ENCODE peak calls at places on chromosomes 3 and 15, in five cellular contexts. C is IMR-90, I is H9, O is mesenchymal stem cell, N is neuronal stem cell. T is an unnamed sample.

GRCh38 chr15:40354408-40355171 is 3.4 kb upstream of the DISP2 start:
- DNase-seq in C (peak), I (peak), O (peak), N (no peak), T (no peak)

GRCh38 chr15:92661069-92661468 is 5.5 kb upstream of the FAM174B start:
- DNase-seq in C (no peak), I (no peak), O (no peak), N (no peak), T (no peak)

GRCh38 chr3:99929409-99930139 is 111.9 kb downstream of the CMSS1 start:
- DNase-seq in C (peak), I (no peak), O (no peak), N (no peak), T (no peak)

GRCh38 chr15:79826800-79827199 is 70.0 kb downstream of the MTHFS start:
- DNase-seq in C (no peak), I (no peak), O (no peak), N (no peak), T (no peak)

GRCh38 chr3:56775931-56776461 is 25.8 kb downstream of the ARHGEF3 start:
- DNase-seq in C (peak), I (no peak), O (peak), N (no peak), T (no peak)

GRCh38 chr3:188031106-188031505 is 122.9 kb upstream of the LPP start:
- DNase-seq in C (no peak), I (no peak), O (no peak), N (no peak), T (no peak)

GRCh38 chr15:43828061-43828657 is 1.4 kb downstream of the WDR76 start:
- DNase-seq in C (peak), I (no peak), O (peak), N (no peak), T (no peak)

GRCh38 chr3:146227486-146227885 is 23.4 kb downstream of the PLSCR4 start:
- DNase-seq in C (no peak), I (no peak), O (peak), N (no peak), T (no peak)

GRCh38 chr3:12508316-12508715 is 24.0 kb downstream of the TSEN2 start:
- DNase-seq in C (peak), I (no peak), O (peak), N (no peak), T (peak)

GRCh38 chr3:50158747-50159146 is 3.6 kb downstream of the SEMA3F start:
- DNase-seq in C (no peak), I (no peak), O (no peak), N (no peak), T (no peak)

GRCh38 chr3:137259709-137260108 is 301.9 kb downstream of the IL20RB start:
- DNase-seq in C (no peak), I (peak), O (no peak), N (no peak), T (peak)

GRCh38 chr3:46996689-46997452 is 17.4 kb downstream of the NBEAL2 start:
- DNase-seq in C (no peak), I (no peak), O (no peak), N (no peak), T (no peak)

GRCh38 chr15:52559022-52559421 is 9.8 kb downstream of the ARPP19 start:
- DNase-seq in C (no peak), I (no peak), O (no peak), N (no peak), T (no peak)
- H2AFZ ChIP-seq in C (no peak), I (no peak), O (no peak), N (no peak), T (no peak)

GRCh38 chr15:38562278-38562677 is 2.3 kb downstream of the RASGRP1 start:
- DNase-seq in C (no peak), I (peak), O (no peak), N (no peak), T (no peak)

GRCh38 chr15:38565287-38565670 is 665 bp upstream of the RASGRP1 start:
- DNase-seq in C (no peak), I (no peak), O (no peak), N (no peak), T (no peak)

GRCh38 chr15:38563723-38564519 is 693 bp downstream of the RASGRP1 start:
- DNase-seq in C (peak), I (peak), O (peak), N (peak), T (peak)

GRCh38 chr15:38560456-38560926 is 4.1 kb downstream of the RASGRP1 start:
- DNase-seq in C (no peak), I (no peak), O (no peak), N (no peak), T (no peak)

DNA sequence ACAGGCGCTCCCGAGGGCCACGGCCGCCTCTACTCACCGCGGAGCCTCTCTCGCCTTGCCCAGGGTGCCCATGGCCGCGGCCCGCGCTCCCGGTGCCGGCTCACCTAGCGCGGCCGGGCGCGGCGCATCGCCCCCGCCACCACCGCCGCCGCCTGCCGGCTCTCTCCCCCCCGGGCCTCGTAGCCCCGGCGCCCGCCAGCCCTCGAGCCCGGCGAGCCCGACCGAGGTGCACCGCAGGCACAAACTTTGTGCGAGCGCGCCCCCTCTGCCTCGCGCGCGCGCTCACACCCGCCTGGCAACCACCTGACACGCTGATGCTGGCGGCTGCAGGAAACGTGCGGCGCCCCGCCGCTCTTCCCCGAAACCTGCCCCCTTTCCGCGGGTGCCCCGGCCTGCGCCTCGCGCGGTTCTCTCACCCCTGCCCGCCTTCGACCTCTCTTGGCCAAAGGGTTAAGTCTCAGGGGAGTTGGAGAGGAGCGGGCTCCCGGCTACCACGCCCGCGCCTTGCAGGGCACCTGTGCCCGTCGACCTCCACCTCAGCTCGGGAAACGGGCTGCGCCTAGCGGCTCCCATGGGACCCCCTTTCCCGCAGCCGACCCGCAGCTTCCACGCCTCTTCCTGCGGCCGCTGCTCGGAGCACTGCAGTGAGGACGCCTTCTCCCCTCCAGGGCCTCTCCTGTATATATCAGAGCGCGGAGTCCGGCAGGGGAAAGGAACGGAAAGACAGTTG is at the start of gene RASGRP1:
- DNase-seq in C (peak), I (peak), O (peak), N (peak), T (peak)
- H2BK120ac ChIP-seq in C (no peak), I (no peak), O (no peak), N (peak), T (peak)

GRCh38 chr15:63049747-63050439 is 7.3 kb downstream of the TPM1 start:
- DNase-seq in C (no peak), I (no peak), O (peak), N (no peak), T (no peak)

GRCh38 chr15:63047792-63048114 is 5.2 kb downstream of the TPM1 start:
- DNase-seq in C (no peak), I (no peak), O (no peak), N (no peak), T (no peak)

GRCh38 chr15:63048115-63048985 is 5.8 kb downstream of the TPM1 start:
- DNase-seq in C (peak), I (peak), O (peak), N (peak), T (peak)

GRCh38 chr15:63050737-63051700 is 8.5 kb downstream of the TPM1 start:
- DNase-seq in C (peak), I (no peak), O (peak), N (no peak), T (no peak)

DNA sequence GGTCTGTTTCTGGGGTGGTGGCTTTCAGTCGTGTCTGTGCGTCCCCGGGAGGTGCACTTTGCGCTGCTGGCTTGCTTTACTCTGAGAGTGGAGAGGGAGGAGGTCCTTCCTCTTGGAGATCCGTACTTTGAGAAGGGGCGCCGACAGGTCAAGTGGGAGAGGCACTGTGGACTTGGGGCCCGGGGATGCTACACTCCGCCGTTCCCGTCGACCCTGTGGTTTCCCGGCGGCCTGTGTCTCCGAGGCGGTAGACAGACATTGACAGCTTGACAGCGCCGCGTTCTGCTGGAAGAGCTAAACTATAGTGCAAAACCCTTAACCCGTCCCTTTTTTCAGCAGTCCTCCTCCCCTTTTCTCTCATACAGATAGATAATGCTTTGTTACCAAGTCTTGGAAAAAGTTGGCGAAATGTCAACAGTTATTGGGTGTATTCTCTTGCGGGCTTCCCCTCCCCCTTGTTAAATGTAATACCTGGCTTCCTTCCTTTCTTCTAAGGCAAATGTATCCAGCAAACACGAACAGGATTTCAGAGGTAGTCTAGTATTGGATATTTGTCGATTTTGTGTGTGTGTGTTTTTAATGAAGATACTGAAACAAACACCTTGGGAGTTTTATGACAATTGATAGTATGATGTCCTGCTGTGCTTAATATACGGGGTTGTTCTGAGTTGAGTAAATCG is 6.6 kb downstream of the TPM1 start:
- DNase-seq in C (peak), I (peak), O (peak), N (no peak), T (no peak)
- H2AK5ac ChIP-seq in C (peak), I (no peak), O (no peak), N (no peak), T (no peak)

DNA sequence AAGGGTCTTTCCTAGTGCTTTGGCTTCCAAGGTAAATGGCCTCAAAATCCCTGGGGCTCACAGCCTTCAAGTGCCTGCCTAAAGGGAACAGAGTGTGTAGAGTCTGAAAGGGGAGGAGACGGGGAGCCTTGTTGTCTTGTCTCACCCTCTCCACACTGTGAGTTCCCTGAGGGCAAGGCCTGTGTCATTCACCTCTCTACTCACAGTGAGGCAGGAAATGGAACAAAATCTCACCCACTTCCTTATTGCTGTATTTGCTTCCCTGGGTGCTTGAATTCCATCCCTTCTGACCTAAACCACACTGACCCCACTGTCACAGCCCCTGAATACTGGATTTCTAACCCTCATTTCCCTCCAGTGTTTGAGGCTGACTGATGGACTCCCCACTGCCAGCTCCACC is 197.5 kb downstream of the EPHB1 start:
- DNase-seq in C (no peak), I (no peak), O (no peak), N (no peak), T (no peak)
- H2AFZ ChIP-seq in C (no peak), I (no peak), O (no peak), N (no peak), T (no peak)

GRCh38 chr3:150975096-150975991 is 2.8 kb upstream of the CLRN1 start:
- DNase-seq in C (no peak), I (no peak), O (no peak), N (no peak), T (peak)

GRCh38 chr3:150975992-150976368 is 3.5 kb upstream of the CLRN1 start:
- DNase-seq in C (no peak), I (no peak), O (no peak), N (no peak), T (peak)

GRCh38 chr3:150968341-150968740 is 4.2 kb downstream of the CLRN1 start:
- DNase-seq in C (no peak), I (no peak), O (no peak), N (no peak), T (no peak)

GRCh38 chr3:150970665-150971327 is 1.7 kb downstream of the CLRN1 start:
- DNase-seq in C (peak), I (no peak), O (peak), N (no peak), T (no peak)

DNA sequence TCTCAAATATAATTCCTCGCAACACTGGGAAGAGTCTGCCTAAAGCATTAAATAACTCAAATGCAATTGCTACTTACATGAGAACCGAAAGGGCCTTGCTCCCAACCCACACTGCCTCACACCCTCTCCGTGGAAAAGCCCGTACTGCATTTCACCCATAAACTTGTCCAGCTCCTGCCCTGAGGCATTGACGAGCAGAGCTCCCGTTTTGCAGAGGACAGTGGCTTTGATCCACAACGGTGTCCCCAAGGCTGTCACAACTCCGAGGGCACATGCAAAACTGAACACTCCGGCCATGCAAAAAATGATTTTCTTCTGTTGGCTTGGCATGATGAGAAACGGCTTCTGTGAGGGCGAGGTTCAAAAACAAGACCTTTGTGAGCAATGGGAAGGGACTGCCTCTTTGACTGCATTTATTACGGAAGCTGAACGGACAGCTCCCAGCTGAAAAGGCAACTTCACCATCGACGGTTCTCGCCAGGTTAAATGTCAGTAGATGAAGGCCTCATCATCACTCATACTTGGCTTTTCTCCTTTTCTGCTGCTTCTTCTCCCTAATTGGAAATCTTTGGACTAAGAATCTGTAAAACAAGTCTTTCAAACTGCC is at the start of gene CLRN1:
- DNase-seq in C (no peak), I (peak), O (no peak), N (no peak), T (no peak)
- H2BK120ac ChIP-seq in C (no peak), I (no peak), O (no peak), N (no peak), T (no peak)

T was measured in trophoblast cell.